ENCODE peak calls at places on chromosome 10, in five cellular contexts. One of them, this sample, is unnamed.

GRCh38 chr10:14565199-14565598 is 209.5 kb downstream of the FAM107B start:
- DNase-seq in heart left ventricle: no peak
- DNase-seq in choroid plexus epithelial cell: no peak
- DNase-seq in hepatocyte: no peak
- DNase-seq in hypothalamus: no peak
- DNase-seq in this sample: no peak

GRCh38 chr10:101833466-101833865 is 10.1 kb downstream of the KCNIP2 start:
- DNase-seq in choroid plexus epithelial cell: no peak
- DNase-seq in heart left ventricle: no peak
- DNase-seq in hypothalamus: no peak
- DNase-seq in hepatocyte: no peak
- DNase-seq in this sample: no peak

GRCh38 chr10:125692932-125693847 is 10.2 kb upstream of the TEX36 start:
- DNase-seq in hepatocyte: peak; percentile 23
- DNase-seq in heart left ventricle: no peak
- DNase-seq in choroid plexus epithelial cell: no peak
- DNase-seq in hypothalamus: no peak
- DNase-seq in this sample: no peak

GRCh38 chr10:104680467-104681401 is 39.6 kb downstream of the SORCS3 start:
- DNase-seq in hepatocyte: peak; percentile 79
- DNase-seq in hypothalamus: peak; percentile 87
- DNase-seq in heart left ventricle: no peak
- DNase-seq in choroid plexus epithelial cell: no peak
- DNase-seq in this sample: no peak

GRCh38 chr10:26513101-26513500 is 75.0 kb downstream of the APBB1IP start:
- DNase-seq in choroid plexus epithelial cell: no peak
- DNase-seq in hypothalamus: no peak
- DNase-seq in hepatocyte: no peak
- DNase-seq in heart left ventricle: no peak
- DNase-seq in this sample: no peak

GRCh38 chr10:77251297-77252013 is 386.2 kb downstream of the KCNMA1 start:
- DNase-seq in hypothalamus: no peak
- DNase-seq in hepatocyte: peak; percentile 64
- DNase-seq in heart left ventricle: no peak
- DNase-seq in choroid plexus epithelial cell: peak; percentile 61
- DNase-seq in this sample: no peak

GRCh38 chr10:528173-529165 is 161.0 kb downstream of the DIP2C start:
- DNase-seq in choroid plexus epithelial cell: no peak
- DNase-seq in heart left ventricle: no peak
- DNase-seq in hepatocyte: no peak
- DNase-seq in hypothalamus: no peak
- DNase-seq in this sample: no peak

GRCh38 chr10:6176691-6177231 is 26.0 kb upstream of the PFKFB3 start:
- DNase-seq in heart left ventricle: no peak
- DNase-seq in hepatocyte: no peak
- DNase-seq in hypothalamus: no peak
- DNase-seq in choroid plexus epithelial cell: no peak
- DNase-seq in this sample: no peak

GRCh38 chr10:114613237-114613979 is 44.7 kb downstream of the ABLIM1 start:
- DNase-seq in choroid plexus epithelial cell: no peak
- DNase-seq in hypothalamus: no peak
- DNase-seq in hepatocyte: no peak
- DNase-seq in heart left ventricle: no peak
- DNase-seq in this sample: no peak

GRCh38 chr10:101816375-101816773 is 1.9 kb downstream of the OGA start:
- DNase-seq in hypothalamus: no peak
- DNase-seq in heart left ventricle: no peak
- DNase-seq in hepatocyte: no peak
- DNase-seq in choroid plexus epithelial cell: no peak
- DNase-seq in this sample: no peak

GRCh38 chr10:92839191-92840085 is 8.9 kb upstream of the EXOC6 start:
- DNase-seq in hepatocyte: peak; percentile 27
- DNase-seq in hypothalamus: no peak
- DNase-seq in choroid plexus epithelial cell: peak; percentile 78
- DNase-seq in heart left ventricle: peak; percentile 88
- DNase-seq in this sample: no peak

GRCh38 chr10:68586622-68587325 is 26.6 kb downstream of the TET1 start:
- DNase-seq in hypothalamus: no peak
- DNase-seq in heart left ventricle: no peak
- DNase-seq in choroid plexus epithelial cell: no peak
- DNase-seq in hepatocyte: no peak
- DNase-seq in this sample: no peak

GRCh38 chr10:70932415-70933196 is 44.2 kb upstream of the PCBD1 start:
- DNase-seq in hepatocyte: peak; percentile 70
- DNase-seq in hypothalamus: no peak
- DNase-seq in heart left ventricle: peak; percentile 28
- DNase-seq in choroid plexus epithelial cell: no peak
- DNase-seq in this sample: no peak

GRCh38 chr10:76051007-76051936 is 619.8 kb downstream of the LRMDA start:
- DNase-seq in heart left ventricle: no peak
- DNase-seq in hepatocyte: peak; percentile 64
- DNase-seq in hypothalamus: no peak
- DNase-seq in choroid plexus epithelial cell: no peak
- DNase-seq in this sample: no peak

GRCh38 chr10:73810735-73811465 is 498 bp downstream of the NDST2 start:
- DNase-seq in heart left ventricle: peak; percentile 79
- DNase-seq in choroid plexus epithelial cell: peak; percentile 51
- DNase-seq in hypothalamus: no peak
- DNase-seq in hepatocyte: peak; percentile 41
- DNase-seq in this sample: no peak

GRCh38 chr10:29266641-29267040 is 22.2 kb upstream of the LYZL1 start:
- DNase-seq in hypothalamus: no peak
- DNase-seq in choroid plexus epithelial cell: peak; percentile 86
- DNase-seq in heart left ventricle: no peak
- DNase-seq in hepatocyte: no peak
- DNase-seq in this sample: no peak

GRCh38 chr10:95287281-95287680 is 3.5 kb downstream of the PDLIM1 start:
- DNase-seq in heart left ventricle: no peak
- DNase-seq in hypothalamus: no peak
- DNase-seq in hepatocyte: no peak
- DNase-seq in choroid plexus epithelial cell: no peak
- DNase-seq in this sample: no peak

GRCh38 chr10:97895084-97895483 is 45.4 kb downstream of the GOLGA7B start:
- DNase-seq in heart left ventricle: no peak
- DNase-seq in hepatocyte: no peak
- DNase-seq in choroid plexus epithelial cell: no peak
- DNase-seq in hypothalamus: no peak
- DNase-seq in this sample: no peak

GRCh38 chr10:123913688-123914268 is 22.2 kb upstream of the CPXM2 start:
- DNase-seq in hepatocyte: no peak
- DNase-seq in heart left ventricle: no peak
- DNase-seq in choroid plexus epithelial cell: no peak
- DNase-seq in hypothalamus: no peak
- DNase-seq in this sample: no peak

GRCh38 chr10:4332764-4333473 is 493.1 kb upstream of the AKR1E2 start:
- DNase-seq in heart left ventricle: no peak
- DNase-seq in hypothalamus: no peak
- DNase-seq in choroid plexus epithelial cell: no peak
- DNase-seq in hepatocyte: no peak
- DNase-seq in this sample: no peak

GRCh38 chr10:3852147-3852904 is 67.3 kb upstream of the KLF6 start:
- DNase-seq in hypothalamus: no peak
- DNase-seq in choroid plexus epithelial cell: peak; percentile 99
- DNase-seq in heart left ventricle: peak; percentile 66
- DNase-seq in hepatocyte: peak; percentile 95
- DNase-seq in this sample: peak; percentile 86

GRCh38 chr10:60426425-60426824 is 36.8 kb upstream of the ANK3 start:
- DNase-seq in hypothalamus: no peak
- DNase-seq in heart left ventricle: no peak
- DNase-seq in choroid plexus epithelial cell: peak; percentile 94
- DNase-seq in hepatocyte: no peak
- DNase-seq in this sample: no peak

GRCh38 chr10:974038-974784 is 14.0 kb upstream of the GTPBP4 start:
- DNase-seq in hepatocyte: peak; percentile 81
- DNase-seq in heart left ventricle: no peak
- DNase-seq in choroid plexus epithelial cell: peak; percentile 10
- DNase-seq in hypothalamus: no peak
- DNase-seq in this sample: no peak

GRCh38 chr10:68594405-68594804 is 34.3 kb downstream of the TET1 start:
- DNase-seq in hypothalamus: no peak
- DNase-seq in hepatocyte: peak; percentile 23
- DNase-seq in heart left ventricle: no peak
- DNase-seq in choroid plexus epithelial cell: peak; percentile 67
- DNase-seq in this sample: no peak

GRCh38 chr10:72086466-72087391 is 1.6 kb downstream of the SPOCK2 start:
- DNase-seq in hepatocyte: no peak
- DNase-seq in choroid plexus epithelial cell: peak; percentile 32
- DNase-seq in heart left ventricle: peak; percentile 81
- DNase-seq in hypothalamus: peak; percentile 33
- DNase-seq in this sample: no peak

GRCh38 chr10:94879214-94879613 is 59.2 kb upstream of the CYP2C9 start:
- DNase-seq in hypothalamus: no peak
- DNase-seq in heart left ventricle: no peak
- DNase-seq in choroid plexus epithelial cell: no peak
- DNase-seq in hepatocyte: no peak
- DNase-seq in this sample: no peak

GRCh38 chr10:33325929-33326328 is 8.5 kb downstream of the NRP1 start:
- DNase-seq in hepatocyte: no peak
- DNase-seq in choroid plexus epithelial cell: no peak
- DNase-seq in heart left ventricle: no peak
- DNase-seq in hypothalamus: no peak
- DNase-seq in this sample: no peak

GRCh38 chr10:100669616-100670015 is 75.8 kb upstream of the PAX2 start:
- DNase-seq in hepatocyte: no peak
- DNase-seq in hypothalamus: no peak
- DNase-seq in heart left ventricle: no peak
- DNase-seq in choroid plexus epithelial cell: no peak
- DNase-seq in this sample: no peak

GRCh38 chr10:85043207-85043606 is 714.8 kb downstream of the CCSER2 start:
- DNase-seq in heart left ventricle: no peak
- DNase-seq in hypothalamus: no peak
- DNase-seq in choroid plexus epithelial cell: no peak
- DNase-seq in hepatocyte: no peak
- DNase-seq in this sample: no peak

GRCh38 chr10:14554091-14554842 is 220.4 kb downstream of the FAM107B start:
- DNase-seq in hypothalamus: no peak
- DNase-seq in choroid plexus epithelial cell: peak; percentile 35
- DNase-seq in heart left ventricle: no peak
- DNase-seq in hepatocyte: peak; percentile 41
- DNase-seq in this sample: no peak